ENCODE peak calls at places on chromosome 9, in eight cellular contexts. Z is stomach, A is thoracic aorta, C is RWPE2, N is OCI-LY7, O is sigmoid colon, X is A673, R is pancreas. L is an unnamed sample.

GRCh38 chr9:127611796-127612790 is at the start of gene STXBP1:
- DNase-seq in Z (peak; percentile 91), A (peak; percentile 22), C (peak; percentile 79), N (peak; percentile 90), O (peak; percentile 94), X (peak; percentile 88), R (peak; percentile 93), L (peak; percentile 88)

GRCh38 chr9:79012561-79012960 is 559.2 kb upstream of the TLE4 start:
- DNase-seq in Z (no peak), A (no peak), C (no peak), N (no peak), O (no peak), X (peak; percentile 28), R (no peak), L (no peak)

GRCh38 chr9:133763272-133764183 is 25.4 kb upstream of the SARDH start:
- DNase-seq in Z (peak; percentile 18), A (no peak), C (peak; percentile 42), N (no peak), O (peak; percentile 59), X (no peak), R (peak; percentile 13), L (no peak)

GRCh38 chr9:135650408-135650807 is 11.1 kb upstream of the GLT6D1 start:
- DNase-seq in Z (no peak), A (no peak), C (no peak), N (no peak), O (no peak), X (no peak), R (no peak), L (no peak)

GRCh38 chr9:129513282-129513681 is 107.6 kb downstream of the C9orf50 start:
- DNase-seq in Z (no peak), A (no peak), C (peak; percentile 0), N (peak; percentile 13), O (peak; percentile 2), X (no peak), R (no peak), L (no peak)

GRCh38 chr9:130940693-130941576 is 1.9 kb upstream of the FIBCD1 start:
- DNase-seq in Z (peak; percentile 89), A (no peak), C (peak; percentile 95), N (peak; percentile 65), O (peak; percentile 79), X (peak; percentile 50), R (peak; percentile 91), L (peak; percentile 75)

GRCh38 chr9:113999256-114000062 is 78.6 kb downstream of the AMBP start:
- DNase-seq in Z (peak; percentile 14), A (no peak), C (no peak), N (no peak), O (no peak), X (peak; percentile 72), R (peak; percentile 7), L (no peak)

GRCh38 chr9:75889977-75890540 is 414 bp upstream of the PCSK5 start:
- DNase-seq in Z (peak; percentile 28), A (no peak), C (no peak), N (no peak), O (peak; percentile 82), X (peak; percentile 41), R (peak; percentile 36), L (no peak)

GRCh38 chr9:36125062-36125855 is 11.3 kb upstream of the GLIPR2 start:
- DNase-seq in Z (no peak), A (no peak), C (no peak), N (no peak), O (no peak), X (no peak), R (no peak), L (no peak)

GRCh38 chr9:89872913-89873707 is 268.3 kb downstream of the GADD45G start:
- DNase-seq in Z (peak; percentile 17), A (no peak), C (peak; percentile 42), N (no peak), O (peak; percentile 64), X (no peak), R (no peak), L (no peak)

GRCh38 chr9:98360176-98360708 is 104.8 kb upstream of the TBC1D2 start:
- DNase-seq in Z (no peak), A (no peak), C (no peak), N (no peak), O (no peak), X (no peak), R (no peak), L (no peak)

GRCh38 chr9:122020398-122020797 is 72.7 kb downstream of the TTLL11 start:
- DNase-seq in Z (no peak), A (no peak), C (no peak), N (no peak), O (no peak), X (no peak), R (no peak), L (no peak)

GRCh38 chr9:76676857-76677256 is 87.4 kb upstream of the PCA3 start:
- DNase-seq in Z (no peak), A (no peak), C (no peak), N (no peak), O (no peak), X (no peak), R (no peak), L (no peak)

GRCh38 chr9:82148849-82149544 is 160.4 kb downstream of the SPATA31D1 start:
- DNase-seq in Z (no peak), A (no peak), C (no peak), N (no peak), O (no peak), X (no peak), R (no peak), L (no peak)

GRCh38 chr9:134325096-134325812 is 1.0 kb upstream of the RXRA start:
- DNase-seq in Z (peak; percentile 68), A (no peak), C (no peak), N (no peak), O (peak; percentile 81), X (no peak), R (peak; percentile 60), L (no peak)

GRCh38 chr9:4769321-4770080 is 23.2 kb upstream of the RCL1 start:
- DNase-seq in Z (no peak), A (no peak), C (no peak), N (no peak), O (no peak), X (no peak), R (no peak), L (no peak)

GRCh38 chr9:116081437-116082110 is 72.0 kb upstream of the PAPPA start:
- DNase-seq in Z (no peak), A (no peak), C (no peak), N (no peak), O (no peak), X (no peak), R (no peak), L (no peak)

GRCh38 chr9:126842977-126843799 is 17.3 kb upstream of the ZBTB34 start:
- DNase-seq in Z (no peak), A (no peak), C (no peak), N (no peak), O (no peak), X (no peak), R (no peak), L (no peak)

GRCh38 chr9:133822439-133823065 is 84.4 kb upstream of the SARDH start:
- DNase-seq in Z (no peak), A (no peak), C (no peak), N (peak; percentile 45), O (no peak), X (no peak), R (no peak), L (no peak)

GRCh38 chr9:129351642-129352151 is 173.6 kb upstream of the IER5L start:
- DNase-seq in Z (no peak), A (no peak), C (no peak), N (no peak), O (peak; percentile 78), X (peak; percentile 68), R (no peak), L (no peak)

GRCh38 chr9:126170286-126170823 is 156.3 kb upstream of the MVB12B start:
- DNase-seq in Z (peak; percentile 10), A (no peak), C (no peak), N (no peak), O (no peak), X (no peak), R (no peak), L (no peak)

GRCh38 chr9:114906922-114907571 is 23.3 kb downstream of the TNFSF8 start:
- DNase-seq in Z (no peak), A (no peak), C (no peak), N (no peak), O (no peak), X (peak; percentile 63), R (no peak), L (no peak)

DNA sequence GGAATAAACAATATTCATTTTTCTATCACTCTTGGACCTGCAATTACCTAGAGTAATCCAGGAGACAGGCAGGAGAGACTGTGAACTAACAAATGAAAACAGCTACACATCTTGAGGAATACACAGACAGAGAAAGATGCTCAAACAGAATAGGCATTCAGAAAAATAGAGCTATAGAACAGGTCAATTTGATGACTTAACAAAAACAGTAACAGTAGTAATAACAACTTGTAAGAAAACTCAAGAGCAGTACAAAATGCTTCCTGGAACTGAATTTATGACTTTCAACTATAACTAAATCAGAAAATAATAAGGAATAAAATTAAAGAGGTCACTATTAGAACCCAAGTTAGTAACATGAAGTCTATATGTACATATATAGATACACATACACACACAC is 579.3 kb downstream of the TLR4 start:
- DNase-seq in Z (no peak), A (no peak), C (no peak), N (no peak), O (no peak), X (no peak), R (no peak), L (no peak)
- H3K9me3 ChIP-seq in Z (no peaks in the 10 kb centered on the region), A (no peaks in the 10 kb centered on the region), C (no peaks in the 10 kb centered on the region), N (no peaks in the 10 kb centered on the region), O (no peaks in the 10 kb centered on the region), X (no peaks in the 10 kb centered on the region), R (no peaks in the 10 kb centered on the region), L (no peaks in the 10 kb centered on the region)

DNA sequence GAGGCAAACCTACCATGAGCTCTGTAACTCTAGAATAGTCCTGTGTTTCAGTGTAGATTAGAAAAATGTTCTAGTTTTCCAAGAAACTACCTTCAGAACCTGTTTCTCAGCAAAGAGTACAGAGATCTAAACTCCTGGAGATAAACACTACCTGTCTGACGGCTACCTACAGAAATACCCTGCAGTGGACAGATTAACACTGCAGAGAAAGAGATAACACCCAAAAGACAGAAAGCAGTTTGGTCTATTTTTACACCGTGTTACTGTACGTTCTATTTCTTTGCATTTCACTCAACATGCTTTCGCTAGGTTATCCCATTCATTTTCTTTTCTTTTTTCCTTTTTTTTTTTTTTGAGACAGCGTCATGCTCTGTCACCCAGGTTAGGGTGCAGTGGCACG is 11.6 kb downstream of the SCAI start:
- DNase-seq in Z (no peak), A (no peak), C (no peak), N (no peak), O (no peak), X (no peak), R (no peak), L (no peak)
- H3K27ac ChIP-seq in Z (no peak overlapping the region), A (no peak overlapping the region), C (no peak overlapping the region), N (no peak overlapping the region), O (no peak overlapping the region), X (no peak overlapping the region), R (no peak overlapping the region), L (no peak overlapping the region)

GRCh38 chr9:15135167-15135792 is 171.7 kb downstream of the TTC39B start:
- DNase-seq in Z (peak; percentile 51), A (no peak), C (no peak), N (peak; percentile 69), O (peak; percentile 78), X (peak; percentile 85), R (peak; percentile 71), L (no peak)
- H3K4me3 ChIP-seq in Z (peak overlapping the region; percentile 19), A (peak overlapping the region; percentile 46), C (no peak overlapping the region), N (no peak overlapping the region), O (no peak overlapping the region), X (no peak overlapping the region), R (no peak overlapping the region), L (no peak overlapping the region)

GRCh38 chr9:11374961-11375360 is 762.2 kb upstream of the PTPRD start:
- DNase-seq in Z (no peak), A (no peak), C (no peak), N (no peak), O (no peak), X (no peak), R (no peak), L (no peak)
- H3K9me3 ChIP-seq in Z (peaks cover under 1% of the 10 kb centered on the region), A (no peaks in the 10 kb centered on the region), C (no peaks in the 10 kb centered on the region), N (no peaks in the 10 kb centered on the region), O (no peaks in the 10 kb centered on the region), X (no peaks in the 10 kb centered on the region), R (no peaks in the 10 kb centered on the region), L (no peaks in the 10 kb centered on the region)

L was measured in CD8-positive, alpha-beta memory T cell.